ENCODE peak calls at places on chromosomes 16 and 17, in five cellular contexts. S, Z, L, Y and U are unnamed samples. For H3K36me3, the result is how much of the 10 kb centered on the place peaks cover.

GRCh38 chr16:35195864-35196216 is 1736.4 kb downstream of the TP53TG3F start:
- DNase-seq in S (no peak), Z (no peak), L (no peak), Y (no peak), U (no peak)

GRCh38 chr17:19022747-19023146 is 18.2 kb upstream of the FAM83G start:
- DNase-seq in S (no peak), Z (no peak), L (no peak), Y (no peak), U (no peak)

GRCh38 chr16:31476305-31477219 is 4.6 kb downstream of the TGFB1I1 start:
- DNase-seq in S (peak), Z (no peak), L (no peak), Y (peak), U (no peak)

GRCh38 chr17:43673516-43674323 is 12.0 kb upstream of the MEOX1 start:
- DNase-seq in S (peak), Z (peak), L (no peak), Y (peak), U (peak)

GRCh38 chr16:49312389-49312990 is 30.9 kb upstream of the CBLN1 start:
- DNase-seq in S (no peak), Z (no peak), L (no peak), Y (no peak), U (no peak)

GRCh38 chr16:70341600-70341999 is 5.1 kb upstream of the DDX19A start:
- DNase-seq in S (no peak), Z (no peak), L (no peak), Y (no peak), U (no peak)

GRCh38 chr17:80908776-80909175 is 82.9 kb upstream of the CHMP6 start:
- DNase-seq in S (no peak), Z (no peak), L (no peak), Y (peak), U (no peak)

GRCh38 chr16:70582280-70582978 is 58.8 kb downstream of the SF3B3 start:
- DNase-seq in S (no peak), Z (no peak), L (no peak), Y (peak), U (no peak)

GRCh38 chr16:55498101-55498500 is 10.8 kb upstream of the LPCAT2 start:
- DNase-seq in S (no peak), Z (no peak), L (no peak), Y (no peak), U (no peak)

GRCh38 chr16:78675312-78675711 is 575.9 kb downstream of the WWOX start:
- DNase-seq in S (peak), Z (peak), L (no peak), Y (no peak), U (no peak)

GRCh38 chr16:31477220-31478216 is 5.4 kb upstream of the SLC5A2 start:
- DNase-seq in S (no peak), Z (no peak), L (no peak), Y (peak), U (no peak)

GRCh38 chr17:3531266-3532101 is 26.1 kb downstream of the TRPV3 start:
- DNase-seq in S (no peak), Z (no peak), L (no peak), Y (no peak), U (no peak)

GRCh38 chr17:13346081-13346533 is 255.6 kb downstream of the HS3ST3A1 start:
- DNase-seq in S (peak), Z (peak), L (no peak), Y (no peak), U (no peak)

GRCh38 chr17:43695968-43696865 is 34.5 kb upstream of the MEOX1 start:
- DNase-seq in S (no peak), Z (peak), L (no peak), Y (no peak), U (no peak)

GRCh38 chr16:82535262-82535661 is 91.5 kb upstream of the CDH13 start:
- DNase-seq in S (no peak), Z (no peak), L (no peak), Y (no peak), U (no peak)

GRCh38 chr16:30041841-30042240 is 10.8 kb upstream of the TLCD3B start:
- DNase-seq in S (peak), Z (peak), L (no peak), Y (peak), U (no peak)

GRCh38 chr17:2853111-2853721 is 57.0 kb downstream of the RAP1GAP2 start:
- DNase-seq in S (peak), Z (peak), L (no peak), Y (peak), U (no peak)

GRCh38 chr17:40174528-40174927 is 2.7 kb upstream of the RAPGEFL1 start:
- DNase-seq in S (no peak), Z (no peak), L (no peak), Y (no peak), U (no peak)

GRCh38 chr16:88866151-88866920 is at the start of gene PABPN1L:
- DNase-seq in S (no peak), Z (no peak), L (no peak), Y (no peak), U (no peak)

GRCh38 chr17:62911106-62911505 is 54.9 kb upstream of the TANC2 start:
- DNase-seq in S (no peak), Z (no peak), L (no peak), Y (no peak), U (no peak)

GRCh38 chr17:74211141-74211928 is 2.0 kb upstream of the TTYH2 start:
- DNase-seq in S (peak), Z (no peak), L (no peak), Y (peak), U (no peak)

GRCh38 chr17:33667052-33667509 is 374.0 kb upstream of the ASIC2 start:
- DNase-seq in S (no peak), Z (no peak), L (no peak), Y (peak), U (no peak)

GRCh38 chr17:7706631-7707354 is 1.8 kb downstream of the EFNB3 start:
- DNase-seq in S (no peak), Z (no peak), L (no peak), Y (no peak), U (no peak)

GRCh38 chr17:31499771-31500554 is 108.5 kb downstream of the RAB11FIP4 start:
- DNase-seq in S (no peak), Z (peak), L (no peak), Y (peak), U (no peak)

GRCh38 chr16:11673091-11674000 is 5.1 kb downstream of the SNN start:
- DNase-seq in S (no peak), Z (no peak), L (no peak), Y (no peak), U (no peak)

GRCh38 chr17:82255573-82255972 is 17.9 kb downstream of the CSNK1D start:
- DNase-seq in S (no peak), Z (no peak), L (no peak), Y (no peak), U (no peak)

GRCh38 chr17:80804466-80804865 is 187.2 kb upstream of the CHMP6 start:
- DNase-seq in S (no peak), Z (no peak), L (no peak), Y (no peak), U (no peak)

GRCh38 chr16:12461201-12461600 is 342.5 kb downstream of the CPPED1 start:
- DNase-seq in S (no peak), Z (peak), L (no peak), Y (peak), U (no peak)

GRCh38 chr17:49707246-49707607 is 537 bp downstream of the SLC35B1 start:
- DNase-seq in S (peak), Z (no peak), L (no peak), Y (no peak), U (no peak)

GRCh38 chr16:69566437-69567030 is 768 bp downstream of the NFAT5 start:
- DNase-seq in S (peak), Z (peak), L (no peak), Y (peak), U (peak)

GRCh38 chr17:81234940-81235821 is 3.7 kb downstream of the TEPSIN start:
- DNase-seq in S (no peak), Z (no peak), L (no peak), Y (no peak), U (no peak)

GRCh38 chr17:49715221-49715620 is 7.5 kb upstream of the SLC35B1 start:
- DNase-seq in S (no peak), Z (no peak), L (no peak), Y (no peak), U (no peak)

GRCh38 chr16:2236362-2237075 is at the start of gene DNASE1L2:
- DNase-seq in S (peak), Z (no peak), L (no peak), Y (peak), U (peak)
- H3K4me3 ChIP-seq in S (peak), Z (peak), L (peak), Y (no peak), U (peak)

DNA sequence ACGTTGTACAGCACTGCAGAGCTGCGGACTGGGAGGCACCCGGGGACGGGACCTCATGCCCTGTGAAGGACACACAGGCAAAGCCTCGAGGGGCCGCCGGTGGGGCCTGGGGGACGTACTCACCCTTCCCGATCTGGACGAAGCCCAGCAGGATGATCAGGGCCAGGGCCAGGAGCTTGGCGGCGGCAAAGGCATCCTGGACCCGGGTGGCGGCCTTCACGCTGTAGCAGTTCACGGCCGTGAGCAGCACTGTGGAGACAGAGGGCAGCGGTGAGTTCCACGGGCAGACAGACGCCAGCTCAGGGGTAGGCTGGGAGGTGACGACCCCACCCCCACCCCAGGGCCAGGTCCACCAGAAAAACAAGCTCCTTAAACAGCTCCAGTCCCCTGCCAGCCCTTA is 17.7 kb downstream of the SLC7A5 start:
- DNase-seq in S (no peak), Z (no peak), L (no peak), Y (peak), U (no peak)
- H3K36me3 ChIP-seq in S (half or more), Z (under half), L (under half), Y (half or more), U (under half)

DNA sequence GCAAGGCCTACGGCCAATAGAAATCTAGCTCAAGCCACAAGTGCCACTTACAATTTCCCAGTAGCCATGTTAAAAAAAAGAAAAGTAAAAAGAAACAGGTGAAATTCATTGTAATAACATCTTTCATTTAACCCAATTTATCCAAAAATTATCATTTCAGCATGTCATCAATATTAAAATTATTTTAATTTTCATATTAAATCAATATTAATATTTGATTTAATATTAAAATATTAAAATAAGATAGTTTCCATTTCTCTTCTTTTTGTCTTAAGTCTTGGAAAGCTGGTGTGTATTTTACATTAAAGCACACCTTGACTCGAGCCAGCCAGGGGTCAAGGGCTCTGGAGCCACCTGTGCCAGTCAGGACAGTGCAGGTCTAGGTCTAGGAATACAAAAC is 12.7 kb upstream of the C16orf74 start:
- DNase-seq in S (no peak), Z (no peak), L (no peak), Y (no peak), U (no peak)
- H3K14ac ChIP-seq in S (no peak), Z (no peak), L (no peak), Y (no peak), U (no peak)

GRCh38 chr16:4428500-4428899 is 2.8 kb downstream of the DNAJA3 start:
- DNase-seq in S (no peak), Z (no peak), L (no peak), Y (no peak), U (no peak)

GRCh38 chr16:4426021-4426684 is 485 bp downstream of the DNAJA3 start:
- DNase-seq in S (no peak), Z (no peak), L (no peak), Y (peak), U (no peak)

GRCh38 chr16:4431023-4431422 is 5.4 kb downstream of the DNAJA3 start:
- DNase-seq in S (no peak), Z (no peak), L (no peak), Y (no peak), U (no peak)

GRCh38 chr16:4425378-4426020 is at the start of gene DNAJA3:
- DNase-seq in S (peak), Z (peak), L (peak), Y (peak), U (peak)

DNA sequence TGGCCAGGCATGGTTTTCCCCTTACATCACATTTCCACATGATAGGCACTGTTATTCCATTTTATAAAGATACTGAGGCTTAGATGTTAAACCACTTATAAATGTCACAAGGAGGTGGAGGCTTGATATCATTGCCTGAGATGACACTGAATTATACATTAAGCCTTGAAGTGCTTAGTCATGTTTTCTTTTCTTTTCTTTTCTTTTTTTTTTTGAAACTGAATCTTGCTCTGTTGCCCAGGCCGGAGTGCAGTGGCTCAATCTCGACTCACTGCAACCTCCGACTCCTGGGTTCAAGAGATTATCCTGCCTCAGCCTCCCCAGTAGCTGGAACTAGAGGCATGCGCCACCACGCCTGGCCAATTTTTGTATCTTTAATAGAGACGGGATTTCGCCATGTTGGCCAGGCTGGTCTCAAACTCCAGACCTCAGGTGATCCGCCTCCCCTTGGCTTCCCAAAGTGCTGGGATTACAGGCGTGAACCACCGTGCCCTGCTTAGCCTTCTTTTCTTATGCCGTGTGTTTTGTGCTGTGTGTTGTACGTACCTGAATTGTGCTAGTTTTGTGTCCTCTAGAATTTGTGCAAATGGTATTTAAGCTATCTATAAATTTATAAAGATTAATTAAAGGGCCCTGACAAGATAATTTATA is 1.2 kb downstream of the DNAJA3 start:
- DNase-seq in S (no peak), Z (no peak), L (no peak), Y (no peak), U (no peak)
- H3K4me3 ChIP-seq in S (peak), Z (peak), L (peak), Y (no peak), U (peak)

GRCh38 chr16:18803569-18804462 is 2.5 kb upstream of the ARL6IP1 start:
- DNase-seq in S (peak), Z (peak), L (no peak), Y (no peak), U (no peak)

GRCh38 chr16:18809165-18809564 is 7.8 kb upstream of the ARL6IP1 start:
- DNase-seq in S (no peak), Z (no peak), L (no peak), Y (no peak), U (no peak)

GRCh38 chr16:18802755-18803218 is 1.4 kb upstream of the ARL6IP1 start:
- DNase-seq in S (no peak), Z (no peak), L (no peak), Y (peak), U (no peak)

GRCh38 chr16:18804540-18804939 is 3.2 kb upstream of the ARL6IP1 start:
- DNase-seq in S (no peak), Z (no peak), L (no peak), Y (no peak), U (no peak)

GRCh38 chr16:18805257-18805773 is 4.0 kb upstream of the ARL6IP1 start:
- DNase-seq in S (no peak), Z (no peak), L (no peak), Y (no peak), U (no peak)
- H3K36me3 ChIP-seq in S (under half), Z (under half), L (under half), Y (under half), U (half or more)